ENCODE peak calls at places on chromosome X, in seven cellular contexts. G is heart left ventricle, J is AG04449, Q is GM06990, D is stomach, Z is AG09319, S is pancreas. Y is an unnamed sample.

GRCh38 chrX:39777623-39778025 is 320.1 kb downstream of the BCOR start:
- DNase-seq in Z (no peak), G (no peak), Q (no peak), S (no peak), D (no peak), J (no peak), Y (no peak)

GRCh38 chrX:74178536-74178935 is 125.4 kb upstream of the ZCCHC13 start:
- DNase-seq in S (no peak), J (no peak), D (no peak), G (no peak), Z (no peak), Q (no peak), Y (no peak)

GRCh38 chrX:41033299-41033698 is 51.9 kb upstream of the USP9X start:
- DNase-seq in S (no peak), D (no peak), Q (no peak), Z (no peak), G (no peak), J (no peak), Y (no peak)

GRCh38 chrX:94545722-94546121 is 871.7 kb downstream of the FAM133A start:
- DNase-seq in Q (no peak), D (no peak), S (no peak), Z (no peak), G (no peak), J (no peak), Y (no peak)

GRCh38 chrX:46279925-46280313 is 265.3 kb downstream of the ZNF674 start:
- DNase-seq in J (no peak), G (no peak), Z (no peak), Q (no peak), D (no peak), S (no peak), Y (no peak)

GRCh38 chrX:118761950-118762725 is 34.7 kb downstream of the IL13RA1 start:
- DNase-seq in J (no peak), G (no peak), D (no peak), Q (no peak), Z (no peak), S (no peak), Y (no peak)

GRCh38 chrX:21770631-21771321 is 12.9 kb upstream of the SMPX start:
- DNase-seq in Z (no peak), Q (no peak), J (no peak), D (no peak), G (no peak), S (no peak), Y (peak)

GRCh38 chrX:17470136-17470535 is 95.1 kb downstream of the NHS start:
- DNase-seq in Z (no peak), G (no peak), J (no peak), Q (no peak), S (no peak), D (no peak), Y (no peak)

GRCh38 chrX:4315891-4316290 is 602.4 kb upstream of the PRKX start:
- DNase-seq in Q (no peak), J (no peak), D (no peak), S (no peak), G (no peak), Z (no peak), Y (no peak)

GRCh38 chrX:21838937-21839333 is 482 bp upstream of the MBTPS2 start:
- DNase-seq in G (no peak), S (no peak), D (no peak), Q (no peak), Z (peak), J (no peak), Y (no peak)

GRCh38 chrX:55489315-55490009 is at the start of gene USP51:
- DNase-seq in S (peak), Q (peak), D (peak), G (peak), Z (peak), J (no peak), Y (peak)

GRCh38 chrX:37803057-37803456 is 23.2 kb downstream of the CYBB start:
- DNase-seq in S (no peak), D (no peak), Z (no peak), G (no peak), Q (no peak), J (no peak), Y (no peak)

GRCh38 chrX:134513091-134513490 is 53.1 kb downstream of the HPRT1 start:
- DNase-seq in Z (no peak), S (no peak), Q (no peak), G (no peak), J (no peak), D (no peak), Y (no peak)

GRCh38 chrX:18701621-18702361 is 5.7 kb upstream of the PPEF1 start:
- DNase-seq in J (no peak), D (peak), G (peak), S (no peak), Z (no peak), Q (no peak), Y (peak)

GRCh38 chrX:53631156-53631555 is 55.4 kb downstream of the HUWE1 start:
- DNase-seq in J (no peak), D (no peak), G (no peak), S (no peak), Z (no peak), Q (no peak), Y (no peak)

GRCh38 chrX:3403748-3404147 is 57.3 kb upstream of the MXRA5 start:
- DNase-seq in D (no peak), S (no peak), Z (no peak), G (no peak), Q (no peak), J (no peak), Y (no peak)

GRCh38 chrX:130321550-130321949 is 18.2 kb upstream of the SLC25A14 start:
- DNase-seq in J (no peak), D (no peak), Z (no peak), G (no peak), S (no peak), Q (no peak), Y (no peak)

GRCh38 chrX:3690140-3690539 is 23.3 kb downstream of the PRKX start:
- DNase-seq in D (no peak), Q (no peak), G (no peak), S (no peak), J (no peak), Z (no peak), Y (no peak)

GRCh38 chrX:10636337-10636736 is 16.0 kb upstream of the MID1 start:
- DNase-seq in D (no peak), J (no peak), Q (no peak), G (peak), S (no peak), Z (no peak), Y (no peak)

GRCh38 chrX:23765868-23766267 is 17.1 kb upstream of the SAT1 start:
- DNase-seq in D (no peak), Q (no peak), J (no peak), Z (no peak), G (no peak), S (no peak), Y (no peak)

GRCh38 chrX:134883134-134883700 is 107.6 kb upstream of the SMIM10 start:
- DNase-seq in J (no peak), G (no peak), Q (no peak), S (no peak), Z (no peak), D (no peak), Y (no peak)

GRCh38 chrX:54482839-54483593 is 13.0 kb downstream of the FGD1 start:
- DNase-seq in Z (no peak), Q (no peak), D (no peak), S (no peak), G (no peak), J (no peak), Y (no peak)

GRCh38 chrX:19721726-19722370 is 165.6 kb downstream of the SH3KBP1 start:
- DNase-seq in D (no peak), J (no peak), Q (no peak), G (no peak), S (no peak), Z (peak), Y (peak)

GRCh38 chrX:2397648-2398340 is 103.0 kb downstream of the DHRSX start:
- DNase-seq in S (no peak), D (no peak), Q (no peak), Z (no peak), G (no peak), J (no peak), Y (no peak)

GRCh38 chrX:48522291-48522690 is 683 bp downstream of the EBP start:
- DNase-seq in G (no peak), D (no peak), S (no peak), Z (no peak), J (no peak), Q (no peak), Y (peak)

GRCh38 chrX:48520976-48521352 is 644 bp upstream of the EBP start:
- DNase-seq in Z (no peak), Q (no peak), J (no peak), S (no peak), G (no peak), D (no peak), Y (no peak)

GRCh38 chrX:48520455-48520854 is 1.2 kb upstream of the EBP start:
- DNase-seq in S (no peak), Z (no peak), Q (no peak), G (no peak), D (no peak), J (no peak), Y (no peak)

GRCh38 chrX:48521353-48522243 is at the start of gene EBP:
- DNase-seq in J (peak), Q (peak), D (peak), S (peak), Z (peak), G (peak), Y (peak)

GRCh38 chrX:48523682-48524081 is 2.1 kb downstream of the EBP start:
- DNase-seq in S (no peak), Z (no peak), D (no peak), J (no peak), G (no peak), Q (no peak), Y (no peak)
- TF ChIP-seq CTCF in S (no peak), Z (no peak), D (no peak), J (no peak), G (no peak), Q (no peak), Y (no peak)

DNA sequence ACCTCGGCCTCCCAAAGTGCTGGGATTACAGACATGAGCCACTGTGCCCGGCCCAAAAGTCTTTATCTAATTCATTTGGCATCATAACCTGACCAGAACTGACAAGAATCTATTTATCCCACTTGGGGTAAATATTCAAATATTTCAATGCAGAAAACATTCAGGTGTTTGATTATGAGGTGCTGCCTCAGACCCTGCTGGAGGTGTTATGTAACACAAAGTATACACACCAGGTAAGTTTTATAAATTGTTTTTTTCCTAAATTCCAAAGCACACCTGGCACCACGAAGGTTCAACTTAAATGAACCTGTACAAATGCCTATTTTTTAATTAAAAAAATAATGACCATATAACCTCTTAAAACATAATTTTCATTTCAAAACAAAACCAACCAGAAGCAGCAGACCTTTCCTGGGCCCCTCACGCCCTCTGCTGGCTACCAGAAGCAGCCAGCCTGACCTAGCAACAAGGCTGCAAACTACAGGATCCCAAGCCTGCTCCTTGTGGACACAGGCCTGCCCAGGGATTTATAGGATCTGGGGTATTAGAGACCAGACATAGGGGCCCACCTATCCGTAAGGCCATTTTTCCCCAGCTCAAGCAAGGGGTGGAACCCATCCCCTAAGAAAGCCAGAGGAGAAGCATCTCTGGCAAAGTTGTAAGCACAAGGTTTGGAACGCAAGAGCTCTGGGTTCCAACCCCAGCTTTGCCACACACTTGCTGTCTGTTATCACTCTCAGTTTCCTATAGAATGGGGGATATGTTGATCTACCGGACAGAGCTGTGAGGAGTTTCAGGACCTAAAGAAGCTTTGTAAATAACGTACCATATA is 11.7 kb downstream of the OTUD5 start:
- DNase-seq in Z (no peak), G (peak), D (peak), S (peak), Q (no peak), J (no peak), Y (peak)
- TF ChIP-seq CTCF in Z (peak), G (peak), D (peak), S (peak), Q (peak), J (peak), Y (peak)

GRCh38 chrX:144566592-144566991 is 680.7 kb upstream of the SPANXN1 start:
- DNase-seq in G (no peak), S (no peak), Q (no peak), J (no peak), Z (no peak), D (no peak), Y (no peak)
- TF ChIP-seq CTCF in G (no peak), S (no peak), Q (no peak), J (no peak), Z (no peak), D (no peak), Y (no peak)

GRCh38 chrX:47587906-47588735 is 5.9 kb downstream of the TIMP1 start:
- DNase-seq in D (no peak), S (peak), J (no peak), Z (no peak), Q (no peak), G (no peak), Y (no peak)

GRCh38 chrX:47585273-47585672 is 3.0 kb downstream of the TIMP1 start:
- DNase-seq in J (no peak), Q (no peak), G (no peak), Z (no peak), D (no peak), S (no peak), Y (no peak)

GRCh38 chrX:47584714-47585113 is 2.5 kb downstream of the TIMP1 start:
- DNase-seq in J (no peak), S (no peak), D (no peak), Q (no peak), Z (no peak), G (no peak), Y (no peak)

GRCh38 chrX:47587091-47587891 is 5.1 kb downstream of the TIMP1 start:
- DNase-seq in S (no peak), D (no peak), Q (no peak), Z (no peak), G (no peak), J (no peak), Y (no peak)

GRCh38 chrX:47586043-47586787 is 4.0 kb downstream of the TIMP1 start:
- DNase-seq in J (no peak), D (no peak), Q (no peak), G (no peak), Z (no peak), S (no peak), Y (no peak)
- TF ChIP-seq CTCF in J (no peak), D (no peak), Q (no peak), G (no peak), Z (no peak), S (no peak), Y (no peak)

GRCh38 chrX:68848189-68848940 is 19.5 kb downstream of the EFNB1 start:
- DNase-seq in S (no peak), G (no peak), D (no peak), Z (no peak), Q (no peak), J (no peak), Y (no peak)
- TF ChIP-seq CTCF in S (no peak), G (no peak), D (no peak), Z (no peak), Q (no peak), J (no peak), Y (no peak)

DNA sequence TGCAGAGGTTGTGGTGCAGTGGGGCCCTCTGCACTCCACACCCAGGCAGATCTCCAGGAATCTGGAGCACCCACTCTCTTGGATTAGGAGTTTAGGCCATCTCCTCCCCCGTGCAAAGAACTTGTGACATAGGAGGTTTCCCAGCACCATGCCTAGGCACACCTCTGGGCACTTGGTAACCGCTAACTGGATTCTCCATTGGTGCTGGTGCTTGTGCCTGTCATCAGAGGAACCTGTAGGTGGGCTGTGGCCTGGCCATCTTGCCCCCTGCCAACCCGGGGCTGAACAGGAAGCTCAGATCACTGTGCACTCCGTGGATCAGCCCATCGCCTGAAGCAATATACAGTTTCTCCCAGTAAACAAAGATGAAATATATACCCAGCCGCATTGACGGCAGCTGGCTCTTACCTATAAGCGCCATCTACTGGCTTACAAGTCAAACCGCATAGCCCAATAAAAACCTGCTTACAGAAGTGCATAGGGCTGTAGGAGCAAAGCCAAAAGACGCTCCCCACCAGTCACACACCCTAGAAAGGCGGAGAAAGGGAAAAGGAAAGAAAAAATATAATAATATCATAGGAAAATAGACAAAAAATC is 19.1 kb upstream of the TEX13B start:
- DNase-seq in J (no peak), D (no peak), S (no peak), Q (no peak), Z (no peak), G (no peak), Y (no peak)
- TF ChIP-seq CTCF in J (peak), D (peak), S (peak), Q (peak), Z (peak), G (peak), Y (peak)

GRCh38 chrX:115894087-115894486 is 276.5 kb upstream of the AGTR2 start:
- DNase-seq in G (no peak), Z (no peak), D (no peak), J (no peak), Q (no peak), S (no peak), Y (no peak)
- TF ChIP-seq CTCF in G (peak), Z (peak), D (no peak), J (no peak), Q (peak), S (peak), Y (peak)

GRCh38 chrX:107107459-107107858 is 11.2 kb downstream of the RBM41 start:
- DNase-seq in J (no peak), Q (no peak), S (no peak), D (no peak), G (no peak), Z (no peak), Y (no peak)

DNA sequence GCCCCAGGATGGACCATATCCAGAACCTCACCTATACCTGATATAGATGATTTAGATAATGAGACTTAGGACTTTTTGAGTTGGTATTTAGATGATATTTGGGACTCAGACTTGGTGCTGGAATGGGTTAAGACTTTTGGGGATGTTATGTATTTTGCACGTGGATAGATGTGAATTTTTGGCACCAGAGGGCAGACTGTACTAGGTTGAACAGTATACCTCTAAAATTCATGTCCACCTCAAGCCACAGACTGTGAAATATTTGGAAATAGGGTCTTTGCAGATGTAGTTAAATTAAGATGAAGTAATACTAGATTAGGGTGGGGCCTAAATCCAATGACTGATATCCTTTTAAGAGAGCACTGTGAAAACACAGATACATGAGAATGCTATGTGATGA is 15.6 kb downstream of the RBM41 start:
- DNase-seq in Z (no peak), G (no peak), J (no peak), Q (no peak), S (no peak), D (no peak), Y (no peak)
- TF ChIP-seq CTCF in Z (no peak), G (no peak), J (no peak), Q (peak), S (no peak), D (no peak), Y (peak)

GRCh38 chrX:152904151-152905080 is 6.5 kb downstream of the ZNF185 start:
- DNase-seq in Q (no peak), J (peak), Z (peak), G (no peak), D (peak), S (peak), Y (peak)
- TF ChIP-seq CTCF in Q (peak), J (peak), Z (peak), G (peak), D (peak), S (peak), Y (peak)

DNA sequence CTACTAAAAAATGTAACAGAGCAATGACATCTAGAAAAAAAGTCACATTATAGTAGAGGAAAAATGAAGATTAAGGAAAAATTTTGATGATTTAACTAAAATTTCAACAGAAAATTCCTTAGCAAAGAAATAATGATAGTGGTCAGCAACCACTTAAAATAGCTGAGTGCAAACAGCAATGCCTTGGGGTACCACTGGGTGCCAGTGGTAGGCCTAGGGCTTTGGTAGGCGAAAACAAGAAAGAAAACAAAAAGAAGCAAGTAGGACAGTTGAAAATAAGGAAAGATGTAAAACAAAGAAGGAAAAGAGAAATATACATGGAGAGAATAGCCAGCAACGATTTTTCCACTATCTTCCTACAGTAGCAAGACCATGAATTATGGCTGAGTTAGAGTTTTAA is 313.5 kb upstream of the IRS4 start:
- DNase-seq in Z (no peak), Q (no peak), D (no peak), J (no peak), S (no peak), G (no peak), Y (no peak)
- TF ChIP-seq CTCF in Z (no peak), Q (peak), D (no peak), J (no peak), S (no peak), G (no peak), Y (no peak)